ENCODE peak calls at places on chromosomes 7 and 10, in five cellular contexts. S is NCI-H2171; O is EH; B is LoVo; G is activated gamma-delta T cell treated with anti-CD3 and anti-CD28 coated beads, Interleukin-2, amount 50 U/mL, for 16 hours. R is an unnamed sample.
A peak's percentile ranks its signal among the peaks of the same experiment; 100 is the strongest.

GRCh38 chr7:35241884-35242283 is 12.0 kb downstream of the TBX20 start:
- DNase-seq in S (no peak), G (no peak), B (no peak), O (peak; percentile 10), R (no peak)

GRCh38 chr7:102152672-102153585 is 133.7 kb upstream of the SH2B2 start:
- DNase-seq in B (no peak), O (peak; percentile 46), G (no peak), S (no peak), R (peak; percentile 98)

GRCh38 chr10:36254191-36254590 is 612.1 kb upstream of the FZD8 start:
- DNase-seq in B (no peak), G (no peak), O (peak; percentile 49), S (peak; percentile 3), R (peak; percentile 1)

GRCh38 chr10:93554760-93555432 is 11.6 kb upstream of the FFAR4 start:
- DNase-seq in G (peak; percentile 3), S (no peak), B (peak; percentile 61), O (peak; percentile 73), R (peak; percentile 69)

GRCh38 chr10:131032329-131033165 is 279.0 kb downstream of the TCERG1L start:
- DNase-seq in B (no peak), G (no peak), S (no peak), O (no peak), R (no peak)

GRCh38 chr7:26449175-26450165 is 157.8 kb downstream of the SNX10 start:
- DNase-seq in O (peak; percentile 82), G (no peak), B (peak; percentile 24), S (no peak), R (peak; percentile 52)

GRCh38 chr10:52778511-52779392 is 6.2 kb upstream of the MBL2 start:
- DNase-seq in G (no peak), S (no peak), O (peak; percentile 38), B (no peak), R (no peak)

GRCh38 chr7:16891338-16891737 is 9.6 kb upstream of the AGR3 start:
- DNase-seq in S (no peak), B (peak; percentile 81), G (no peak), O (peak; percentile 73), R (peak; percentile 43)

GRCh38 chr10:10804998-10805737 is 212.5 kb upstream of the CELF2 start:
- DNase-seq in G (no peak), O (peak; percentile 94), S (no peak), B (peak; percentile 64), R (peak; percentile 79)

GRCh38 chr10:97898429-97898828 is 48.8 kb downstream of the GOLGA7B start:
- DNase-seq in G (no peak), S (no peak), O (no peak), B (no peak), R (no peak)

R was measured in RWPE1.